ENCODE peak calls at places on chromosomes 11 and 22, in seven cellular contexts. One of them, this sample, is unnamed.

GRCh38 chr11:116276051-116277044 is 496.4 kb downstream of the BUD13 start:
- DNase-seq in IMR-90: peak
- DNase-seq in cardiac muscle cell: peak
- DNase-seq in right atrium auricular region: peak
- DNase-seq in heart right ventricle: peak
- DNase-seq in left ventricle myocardium inferior: peak
- DNase-seq in uterus: peak
- DNase-seq in this sample: no peak

GRCh38 chr11:105538531-105538930 is 71.3 kb upstream of the GRIA4 start:
- DNase-seq in right atrium auricular region: no peak
- DNase-seq in heart right ventricle: no peak
- DNase-seq in IMR-90: no peak
- DNase-seq in cardiac muscle cell: no peak
- DNase-seq in uterus: no peak
- DNase-seq in left ventricle myocardium inferior: no peak
- DNase-seq in this sample: no peak

GRCh38 chr11:64349404-64349803 is 9.4 kb downstream of the CCDC88B start:
- DNase-seq in heart right ventricle: no peak
- DNase-seq in uterus: no peak
- DNase-seq in left ventricle myocardium inferior: no peak
- DNase-seq in right atrium auricular region: no peak
- DNase-seq in IMR-90: no peak
- DNase-seq in cardiac muscle cell: no peak
- DNase-seq in this sample: no peak

GRCh38 chr11:47202569-47202968 is 12.2 kb upstream of the DDB2 start:
- DNase-seq in uterus: no peak
- DNase-seq in left ventricle myocardium inferior: no peak
- DNase-seq in heart right ventricle: no peak
- DNase-seq in IMR-90: no peak
- DNase-seq in cardiac muscle cell: no peak
- DNase-seq in right atrium auricular region: no peak
- DNase-seq in this sample: no peak

GRCh38 chr11:15725246-15725645 is 610.5 kb downstream of the INSC start:
- DNase-seq in IMR-90: no peak
- DNase-seq in uterus: no peak
- DNase-seq in cardiac muscle cell: no peak
- DNase-seq in left ventricle myocardium inferior: no peak
- DNase-seq in right atrium auricular region: no peak
- DNase-seq in heart right ventricle: no peak
- DNase-seq in this sample: no peak

GRCh38 chr11:72641900-72642814 is 32.1 kb downstream of the PDE2A start:
- DNase-seq in uterus: peak
- DNase-seq in IMR-90: no peak
- DNase-seq in right atrium auricular region: no peak
- DNase-seq in cardiac muscle cell: peak
- DNase-seq in left ventricle myocardium inferior: peak
- DNase-seq in heart right ventricle: peak
- DNase-seq in this sample: no peak

GRCh38 chr11:8060146-8060719 is 20.8 kb upstream of the TUB start:
- DNase-seq in cardiac muscle cell: no peak
- DNase-seq in left ventricle myocardium inferior: no peak
- DNase-seq in right atrium auricular region: peak
- DNase-seq in heart right ventricle: no peak
- DNase-seq in IMR-90: no peak
- DNase-seq in uterus: peak
- DNase-seq in this sample: no peak

GRCh38 chr22:23901600-23901999 is 7.4 kb downstream of the MIF start:
- DNase-seq in heart right ventricle: no peak
- DNase-seq in uterus: no peak
- DNase-seq in IMR-90: no peak
- DNase-seq in left ventricle myocardium inferior: no peak
- DNase-seq in right atrium auricular region: no peak
- DNase-seq in cardiac muscle cell: no peak
- DNase-seq in this sample: no peak

GRCh38 chr22:24471570-24471969 is 23.6 kb upstream of the UPB1 start:
- DNase-seq in heart right ventricle: peak
- DNase-seq in uterus: peak
- DNase-seq in IMR-90: peak
- DNase-seq in left ventricle myocardium inferior: peak
- DNase-seq in cardiac muscle cell: no peak
- DNase-seq in right atrium auricular region: peak
- DNase-seq in this sample: no peak

GRCh38 chr11:88326112-88326511 is 11.4 kb downstream of the CTSC start:
- DNase-seq in right atrium auricular region: no peak
- DNase-seq in cardiac muscle cell: no peak
- DNase-seq in uterus: no peak
- DNase-seq in left ventricle myocardium inferior: no peak
- DNase-seq in heart right ventricle: no peak
- DNase-seq in IMR-90: no peak
- DNase-seq in this sample: no peak
- H3K27ac ChIP-seq in right atrium auricular region: no peak
- H3K27ac ChIP-seq in cardiac muscle cell: no peak
- H3K27ac ChIP-seq in uterus: peak
- H3K27ac ChIP-seq in left ventricle myocardium inferior: no peak
- H3K27ac ChIP-seq in heart right ventricle: no peak
- H3K27ac ChIP-seq in IMR-90: no peak
- H3K27ac ChIP-seq in this sample: no peak

DNA sequence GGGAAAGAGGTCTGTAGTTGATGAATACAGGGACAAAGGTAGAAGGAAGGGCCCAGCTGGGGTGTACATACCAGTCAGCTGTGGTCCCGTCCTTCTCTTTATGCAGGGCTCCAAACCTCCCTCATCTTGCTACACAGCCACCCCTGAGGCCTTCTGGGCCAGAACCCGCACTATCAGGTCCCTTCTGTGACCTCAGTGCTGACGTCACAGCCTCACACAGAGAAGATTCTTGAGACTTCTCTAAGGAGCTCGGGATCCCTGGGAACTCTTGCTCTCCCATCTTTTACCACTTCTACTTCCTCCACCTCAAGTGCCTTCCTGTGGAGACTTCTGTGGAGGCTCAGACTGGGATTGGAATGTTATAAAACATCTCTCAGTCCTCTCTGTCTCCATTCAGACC is at the start of gene UBQLN3:
- DNase-seq in left ventricle myocardium inferior: no peak
- DNase-seq in right atrium auricular region: no peak
- DNase-seq in heart right ventricle: no peak
- DNase-seq in IMR-90: no peak
- DNase-seq in uterus: no peak
- DNase-seq in cardiac muscle cell: no peak
- DNase-seq in this sample: no peak
- H3K4me3 ChIP-seq in left ventricle myocardium inferior: no peak
- H3K4me3 ChIP-seq in right atrium auricular region: no peak
- H3K4me3 ChIP-seq in heart right ventricle: no peak
- H3K4me3 ChIP-seq in IMR-90: no peak
- H3K4me3 ChIP-seq in uterus: no peak
- H3K4me3 ChIP-seq in cardiac muscle cell: no peak
- H3K4me3 ChIP-seq in this sample: no peak

GRCh38 chr11:12212821-12213185 is 102.4 kb downstream of the MICAL2 start:
- DNase-seq in uterus: no peak
- DNase-seq in right atrium auricular region: no peak
- DNase-seq in cardiac muscle cell: no peak
- DNase-seq in heart right ventricle: no peak
- DNase-seq in IMR-90: peak
- DNase-seq in left ventricle myocardium inferior: no peak
- DNase-seq in this sample: no peak
- H3K27ac ChIP-seq in uterus: no peak
- H3K27ac ChIP-seq in right atrium auricular region: no peak
- H3K27ac ChIP-seq in cardiac muscle cell: peak
- H3K27ac ChIP-seq in heart right ventricle: no peak
- H3K27ac ChIP-seq in IMR-90: no peak
- H3K27ac ChIP-seq in left ventricle myocardium inferior: no peak
- H3K27ac ChIP-seq in this sample: peak

GRCh38 chr22:40853961-40854360 is 2.5 kb downstream of the ST13 start:
- DNase-seq in right atrium auricular region: no peak
- DNase-seq in IMR-90: no peak
- DNase-seq in left ventricle myocardium inferior: no peak
- DNase-seq in uterus: no peak
- DNase-seq in cardiac muscle cell: no peak
- DNase-seq in heart right ventricle: no peak
- DNase-seq in this sample: no peak
- H3K4me3 ChIP-seq in right atrium auricular region: no peak
- H3K4me3 ChIP-seq in IMR-90: no peak
- H3K4me3 ChIP-seq in left ventricle myocardium inferior: peak
- H3K4me3 ChIP-seq in uterus: no peak
- H3K4me3 ChIP-seq in cardiac muscle cell: peak
- H3K4me3 ChIP-seq in heart right ventricle: no peak
- H3K4me3 ChIP-seq in this sample: no peak

DNA sequence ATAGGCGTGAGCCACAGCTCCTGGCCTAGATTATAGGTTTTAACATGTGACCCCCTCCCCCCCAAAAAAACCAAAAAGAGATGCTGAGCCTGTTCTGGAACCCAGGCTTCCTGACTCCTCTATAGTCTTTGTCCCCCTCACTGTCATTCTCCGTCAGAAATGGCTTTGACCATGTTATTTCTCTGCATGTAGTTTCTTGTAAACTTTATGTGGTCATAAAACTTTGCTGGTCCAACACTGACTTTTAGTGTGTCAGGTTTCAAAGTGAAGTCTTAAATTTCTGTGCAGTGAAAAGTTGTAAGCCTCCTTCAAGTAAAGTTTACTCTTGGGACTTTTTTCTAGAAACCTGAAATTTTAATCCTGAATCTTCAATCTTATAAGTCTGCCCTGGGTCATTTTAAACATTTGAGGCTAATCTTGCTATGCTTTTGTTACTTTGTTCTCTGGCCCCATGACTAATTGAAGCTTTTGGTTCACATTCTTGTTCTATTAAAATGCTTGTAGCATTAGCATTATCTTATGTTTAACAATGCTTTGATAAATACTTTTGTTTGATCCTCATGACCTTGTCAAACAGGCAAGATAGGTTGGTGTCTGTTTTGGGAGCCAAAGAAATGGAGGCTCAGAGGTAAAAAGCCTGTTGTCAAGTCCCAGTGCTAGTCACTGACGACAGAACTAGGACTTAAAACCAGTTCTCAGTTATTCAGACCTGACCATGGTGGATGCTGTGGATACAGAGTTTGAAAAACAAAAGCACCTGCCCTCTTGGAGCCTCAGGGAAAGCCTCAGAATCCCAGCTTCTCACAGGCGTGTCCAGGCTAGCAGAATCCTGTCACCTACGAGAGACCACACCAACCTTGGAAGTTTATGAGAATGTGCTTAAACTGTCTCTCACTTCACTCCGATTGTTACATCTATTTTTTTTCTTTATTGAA is 87.7 kb upstream of the HORMAD2 start:
- DNase-seq in cardiac muscle cell: no peak
- DNase-seq in heart right ventricle: no peak
- DNase-seq in right atrium auricular region: no peak
- DNase-seq in IMR-90: peak
- DNase-seq in uterus: no peak
- DNase-seq in left ventricle myocardium inferior: no peak
- DNase-seq in this sample: no peak
- H3K27ac ChIP-seq in cardiac muscle cell: no peak
- H3K27ac ChIP-seq in heart right ventricle: no peak
- H3K27ac ChIP-seq in right atrium auricular region: no peak
- H3K27ac ChIP-seq in IMR-90: no peak
- H3K27ac ChIP-seq in uterus: no peak
- H3K27ac ChIP-seq in left ventricle myocardium inferior: no peak
- H3K27ac ChIP-seq in this sample: no peak